ENCODE peak calls at places on chromosome 15, in eight cellular contexts. One of them, this sample, is unnamed.

GRCh38 chr15:53072077-53072476 is 281.9 kb upstream of the ONECUT1 start:
- DNase-seq in astrocyte of the spinal cord: peak; percentile 17
- DNase-seq in H9: peak; percentile 88
- DNase-seq in fibroblast of mammary gland: peak; percentile 51
- DNase-seq in cardiac fibroblast: peak; percentile 18
- DNase-seq in AG04449: no peak
- DNase-seq in left ventricle myocardium inferior: no peak
- DNase-seq in suprapubic skin: peak; percentile 62
- DNase-seq in this sample: peak; percentile 87

GRCh38 chr15:62486041-62486440 is 321.0 kb upstream of the C2CD4B start:
- DNase-seq in astrocyte of the spinal cord: no peak
- DNase-seq in H9: no peak
- DNase-seq in fibroblast of mammary gland: no peak
- DNase-seq in cardiac fibroblast: peak; percentile 46
- DNase-seq in AG04449: peak; percentile 46
- DNase-seq in left ventricle myocardium inferior: no peak
- DNase-seq in suprapubic skin: no peak
- DNase-seq in this sample: no peak

GRCh38 chr15:25087137-25087536 is 132.3 kb downstream of the SNRPN start:
- DNase-seq in astrocyte of the spinal cord: no peak
- DNase-seq in H9: peak; percentile 15
- DNase-seq in fibroblast of mammary gland: no peak
- DNase-seq in cardiac fibroblast: no peak
- DNase-seq in AG04449: no peak
- DNase-seq in left ventricle myocardium inferior: no peak
- DNase-seq in suprapubic skin: no peak
- DNase-seq in this sample: no peak

GRCh38 chr15:100787567-100787941 is 92.1 kb upstream of the ALDH1A3 start:
- DNase-seq in astrocyte of the spinal cord: no peak
- DNase-seq in H9: no peak
- DNase-seq in fibroblast of mammary gland: no peak
- DNase-seq in cardiac fibroblast: no peak
- DNase-seq in AG04449: no peak
- DNase-seq in left ventricle myocardium inferior: no peak
- DNase-seq in suprapubic skin: no peak
- DNase-seq in this sample: no peak

GRCh38 chr15:47516576-47517371 is 200.5 kb upstream of the SEMA6D start:
- DNase-seq in astrocyte of the spinal cord: peak; percentile 58
- DNase-seq in H9: no peak
- DNase-seq in fibroblast of mammary gland: peak; percentile 85
- DNase-seq in cardiac fibroblast: peak; percentile 28
- DNase-seq in AG04449: no peak
- DNase-seq in left ventricle myocardium inferior: no peak
- DNase-seq in suprapubic skin: no peak
- DNase-seq in this sample: no peak

GRCh38 chr15:93974804-93975481 is 256.4 kb upstream of the MCTP2 start:
- DNase-seq in astrocyte of the spinal cord: peak; percentile 53
- DNase-seq in H9: peak; percentile 41
- DNase-seq in fibroblast of mammary gland: peak; percentile 66
- DNase-seq in cardiac fibroblast: peak; percentile 17
- DNase-seq in AG04449: no peak
- DNase-seq in left ventricle myocardium inferior: no peak
- DNase-seq in suprapubic skin: no peak
- DNase-seq in this sample: peak; percentile 35

GRCh38 chr15:94232107-94232506 is 746 bp downstream of the MCTP2 start:
- DNase-seq in astrocyte of the spinal cord: no peak
- DNase-seq in H9: no peak
- DNase-seq in fibroblast of mammary gland: no peak
- DNase-seq in cardiac fibroblast: no peak
- DNase-seq in AG04449: no peak
- DNase-seq in left ventricle myocardium inferior: no peak
- DNase-seq in suprapubic skin: no peak
- DNase-seq in this sample: no peak

GRCh38 chr15:40388941-40389823 is 6.7 kb downstream of the KNSTRN start:
- DNase-seq in astrocyte of the spinal cord: no peak
- DNase-seq in H9: no peak
- DNase-seq in fibroblast of mammary gland: peak; percentile 20
- DNase-seq in cardiac fibroblast: peak; percentile 58
- DNase-seq in AG04449: no peak
- DNase-seq in left ventricle myocardium inferior: no peak
- DNase-seq in suprapubic skin: no peak
- DNase-seq in this sample: no peak

GRCh38 chr15:20106026-20106425 is 435.6 kb downstream of the GOLGA6L6 start:
- DNase-seq in astrocyte of the spinal cord: no peak
- DNase-seq in H9: peak; percentile 27
- DNase-seq in fibroblast of mammary gland: no peak
- DNase-seq in cardiac fibroblast: no peak
- DNase-seq in AG04449: no peak
- DNase-seq in left ventricle myocardium inferior: peak; percentile 22
- DNase-seq in suprapubic skin: peak; percentile 61
- DNase-seq in this sample: no peak

GRCh38 chr15:40754574-40754882 is 526 bp downstream of the RMDN3 start:
- DNase-seq in astrocyte of the spinal cord: no peak
- DNase-seq in H9: no peak
- DNase-seq in fibroblast of mammary gland: peak; percentile 14
- DNase-seq in cardiac fibroblast: no peak
- DNase-seq in AG04449: no peak
- DNase-seq in left ventricle myocardium inferior: no peak
- DNase-seq in suprapubic skin: peak; percentile 77
- DNase-seq in this sample: no peak

GRCh38 chr15:90606641-90607040 is 76.9 kb downstream of the CRTC3 start:
- DNase-seq in astrocyte of the spinal cord: no peak
- DNase-seq in H9: no peak
- DNase-seq in fibroblast of mammary gland: no peak
- DNase-seq in cardiac fibroblast: no peak
- DNase-seq in AG04449: no peak
- DNase-seq in left ventricle myocardium inferior: no peak
- DNase-seq in suprapubic skin: no peak
- DNase-seq in this sample: no peak

GRCh38 chr15:22979699-22980188 is 424 bp downstream of the CYFIP1 start:
- DNase-seq in astrocyte of the spinal cord: no peak
- DNase-seq in H9: no peak
- DNase-seq in fibroblast of mammary gland: peak; percentile 22
- DNase-seq in cardiac fibroblast: peak; percentile 39
- DNase-seq in AG04449: no peak
- DNase-seq in left ventricle myocardium inferior: no peak
- DNase-seq in suprapubic skin: peak; percentile 68
- DNase-seq in this sample: peak; percentile 33

GRCh38 chr15:56243774-56244236 is at the start of gene RFX7:
- DNase-seq in astrocyte of the spinal cord: peak; percentile 58
- DNase-seq in H9: peak; percentile 68
- DNase-seq in fibroblast of mammary gland: peak; percentile 65
- DNase-seq in cardiac fibroblast: peak; percentile 81
- DNase-seq in AG04449: no peak
- DNase-seq in left ventricle myocardium inferior: peak; percentile 77
- DNase-seq in suprapubic skin: peak; percentile 76
- DNase-seq in this sample: peak; percentile 91
- TF ChIP-seq CTCF in astrocyte of the spinal cord: no peak
- TF ChIP-seq CTCF in H9: no peak
- TF ChIP-seq CTCF in fibroblast of mammary gland: no peak
- TF ChIP-seq CTCF in cardiac fibroblast: no peak
- TF ChIP-seq CTCF in AG04449: no peak
- TF ChIP-seq CTCF in left ventricle myocardium inferior: peak; percentile 25
- TF ChIP-seq CTCF in suprapubic skin: no peak
- TF ChIP-seq CTCF in this sample: no peak

DNA sequence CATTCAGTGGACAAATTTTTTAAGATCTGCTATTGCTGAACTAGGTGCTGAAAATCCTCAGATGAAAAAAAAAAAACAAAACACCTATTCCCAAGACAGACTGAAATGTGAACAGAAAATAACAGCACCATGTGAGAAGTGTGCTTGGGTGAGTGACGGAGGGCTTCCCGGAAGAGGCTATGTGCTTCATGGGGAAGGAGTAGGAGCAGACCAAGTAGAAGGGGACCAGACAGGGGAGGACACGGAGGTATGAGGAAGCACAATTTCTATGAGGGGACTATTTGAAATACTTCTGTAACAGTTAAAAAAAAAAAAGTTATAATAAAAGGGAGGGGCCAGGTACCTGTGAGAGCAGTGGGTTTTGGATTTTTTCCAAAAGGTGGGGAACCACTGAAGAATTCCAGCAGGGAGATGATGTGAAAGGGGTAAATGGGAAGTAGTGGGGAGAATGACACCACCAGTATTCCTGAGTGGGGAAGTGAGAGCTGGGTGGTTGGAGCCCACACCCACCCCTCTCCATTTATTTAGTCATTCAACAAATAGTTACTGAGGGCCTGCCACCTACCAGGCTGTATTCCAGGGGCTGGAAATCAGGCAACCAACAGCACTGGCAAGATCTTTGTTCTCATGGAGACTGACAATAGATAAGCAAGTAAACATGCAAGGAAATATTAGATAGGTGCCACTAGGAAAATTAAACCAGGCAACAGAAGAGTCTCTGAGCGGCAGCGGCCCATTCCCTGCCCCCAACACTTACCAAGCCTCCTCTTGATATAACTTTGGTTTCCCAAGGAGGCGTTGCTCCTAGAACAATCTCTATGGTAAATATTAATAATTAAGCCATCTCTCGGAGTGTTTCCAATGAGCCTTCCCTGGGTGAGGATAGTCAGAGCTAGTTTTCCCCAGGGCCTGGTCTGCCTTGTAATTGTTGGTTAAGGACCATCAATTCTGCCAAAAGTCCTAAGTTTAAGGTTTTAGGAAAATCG is 3.8 kb upstream of the USP3 start:
- DNase-seq in astrocyte of the spinal cord: no peak
- DNase-seq in H9: no peak
- DNase-seq in fibroblast of mammary gland: no peak
- DNase-seq in cardiac fibroblast: no peak
- DNase-seq in AG04449: no peak
- DNase-seq in left ventricle myocardium inferior: no peak
- DNase-seq in suprapubic skin: no peak
- DNase-seq in this sample: no peak
- TF ChIP-seq CTCF in astrocyte of the spinal cord: no peak
- TF ChIP-seq CTCF in H9: no peak
- TF ChIP-seq CTCF in fibroblast of mammary gland: no peak
- TF ChIP-seq CTCF in cardiac fibroblast: no peak
- TF ChIP-seq CTCF in AG04449: no peak
- TF ChIP-seq CTCF in left ventricle myocardium inferior: no peak
- TF ChIP-seq CTCF in suprapubic skin: no peak
- TF ChIP-seq CTCF in this sample: no peak

DNA sequence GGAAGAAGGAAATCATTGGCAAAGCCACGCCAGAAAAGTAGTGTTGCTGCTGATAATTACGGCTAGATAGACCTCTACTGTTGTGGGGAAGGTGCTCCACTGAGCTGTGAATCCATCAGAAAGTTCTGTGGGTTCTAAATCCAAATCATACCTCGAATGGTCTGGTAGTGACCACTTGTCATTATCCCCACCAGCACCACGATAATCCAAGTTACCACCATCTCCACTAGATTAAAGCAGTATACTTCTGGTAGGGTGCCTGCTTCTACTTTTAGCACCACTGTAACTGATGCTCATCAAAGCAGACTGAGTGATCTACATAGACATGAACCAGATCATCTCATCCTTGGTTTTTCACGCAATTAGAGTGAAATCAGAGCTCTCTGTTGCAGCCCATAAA is 185.5 kb downstream of the FMN1 start:
- DNase-seq in astrocyte of the spinal cord: no peak
- DNase-seq in H9: no peak
- DNase-seq in fibroblast of mammary gland: no peak
- DNase-seq in cardiac fibroblast: no peak
- DNase-seq in AG04449: no peak
- DNase-seq in left ventricle myocardium inferior: no peak
- DNase-seq in suprapubic skin: no peak
- DNase-seq in this sample: no peak
- TF ChIP-seq CTCF in astrocyte of the spinal cord: no peak
- TF ChIP-seq CTCF in H9: no peak
- TF ChIP-seq CTCF in fibroblast of mammary gland: no peak
- TF ChIP-seq CTCF in cardiac fibroblast: no peak
- TF ChIP-seq CTCF in AG04449: no peak
- TF ChIP-seq CTCF in left ventricle myocardium inferior: no peak
- TF ChIP-seq CTCF in suprapubic skin: no peak
- TF ChIP-seq CTCF in this sample: no peak

GRCh38 chr15:91706366-91707032 is 147.0 kb upstream of the SLCO3A1 start:
- DNase-seq in astrocyte of the spinal cord: peak; percentile 67
- DNase-seq in H9: peak; percentile 90
- DNase-seq in fibroblast of mammary gland: peak; percentile 76
- DNase-seq in cardiac fibroblast: peak; percentile 73
- DNase-seq in AG04449: no peak
- DNase-seq in left ventricle myocardium inferior: peak; percentile 63
- DNase-seq in suprapubic skin: peak; percentile 89
- DNase-seq in this sample: peak; percentile 82
- TF ChIP-seq CTCF in astrocyte of the spinal cord: peak; percentile 94
- TF ChIP-seq CTCF in H9: peak; percentile 98
- TF ChIP-seq CTCF in fibroblast of mammary gland: peak; percentile 96
- TF ChIP-seq CTCF in cardiac fibroblast: peak; percentile 95
- TF ChIP-seq CTCF in AG04449: peak; percentile 84
- TF ChIP-seq CTCF in left ventricle myocardium inferior: peak; percentile 94
- TF ChIP-seq CTCF in suprapubic skin: peak; percentile 86
- TF ChIP-seq CTCF in this sample: peak; percentile 89

GRCh38 chr15:74443100-74443909 is 9.5 kb upstream of the SEMA7A start:
- DNase-seq in astrocyte of the spinal cord: peak; percentile 41
- DNase-seq in H9: no peak
- DNase-seq in fibroblast of mammary gland: no peak
- DNase-seq in cardiac fibroblast: peak; percentile 60
- DNase-seq in AG04449: no peak
- DNase-seq in left ventricle myocardium inferior: no peak
- DNase-seq in suprapubic skin: peak; percentile 40
- DNase-seq in this sample: no peak

GRCh38 chr15:74438696-74439316 is 5.0 kb upstream of the SEMA7A start:
- DNase-seq in astrocyte of the spinal cord: peak; percentile 78
- DNase-seq in H9: peak; percentile 80
- DNase-seq in fibroblast of mammary gland: peak; percentile 79
- DNase-seq in cardiac fibroblast: peak; percentile 82
- DNase-seq in AG04449: no peak
- DNase-seq in left ventricle myocardium inferior: peak; percentile 68
- DNase-seq in suprapubic skin: no peak
- DNase-seq in this sample: peak; percentile 78

GRCh38 chr15:74442063-74442462 is 8.3 kb upstream of the SEMA7A start:
- DNase-seq in astrocyte of the spinal cord: no peak
- DNase-seq in H9: no peak
- DNase-seq in fibroblast of mammary gland: no peak
- DNase-seq in cardiac fibroblast: no peak
- DNase-seq in AG04449: no peak
- DNase-seq in left ventricle myocardium inferior: no peak
- DNase-seq in suprapubic skin: peak; percentile 29
- DNase-seq in this sample: no peak

GRCh38 chr15:74442604-74443003 is 8.8 kb upstream of the SEMA7A start:
- DNase-seq in astrocyte of the spinal cord: no peak
- DNase-seq in H9: no peak
- DNase-seq in fibroblast of mammary gland: no peak
- DNase-seq in cardiac fibroblast: no peak
- DNase-seq in AG04449: no peak
- DNase-seq in left ventricle myocardium inferior: no peak
- DNase-seq in suprapubic skin: peak; percentile 48
- DNase-seq in this sample: no peak

DNA sequence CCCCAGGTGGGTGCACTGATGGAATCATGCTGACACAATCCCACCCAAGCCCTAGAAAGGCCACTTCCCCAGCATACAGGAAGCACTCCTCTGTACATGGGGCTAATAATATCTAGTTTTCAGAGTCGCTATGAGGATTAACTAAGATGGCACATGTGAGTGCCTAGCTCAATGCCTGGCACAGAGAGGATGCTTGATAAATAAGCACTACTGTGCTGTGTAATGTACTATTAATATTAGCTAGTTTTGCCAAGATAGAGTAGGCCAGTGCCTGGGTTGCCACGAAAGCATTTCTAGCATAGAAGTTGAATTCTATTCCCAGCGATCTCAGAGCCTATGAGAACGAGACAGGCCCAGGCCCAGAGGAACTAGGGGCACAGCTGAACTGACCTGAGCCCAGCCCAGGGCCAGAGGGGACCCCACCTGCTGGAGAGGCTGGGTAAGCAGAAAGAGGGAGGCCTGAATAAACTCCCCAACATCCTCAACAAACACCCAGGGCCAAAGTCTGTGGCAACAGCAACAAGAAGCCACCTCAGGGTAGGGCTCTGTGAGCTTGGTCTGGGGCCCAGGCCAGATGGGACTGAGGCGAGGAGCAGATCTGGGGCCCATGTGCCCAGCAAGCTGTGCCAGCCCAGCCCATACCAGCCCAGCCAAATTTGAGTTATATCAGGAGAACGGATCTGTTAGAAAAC is 7.6 kb upstream of the SEMA7A start:
- DNase-seq in astrocyte of the spinal cord: no peak
- DNase-seq in H9: no peak
- DNase-seq in fibroblast of mammary gland: no peak
- DNase-seq in cardiac fibroblast: no peak
- DNase-seq in AG04449: no peak
- DNase-seq in left ventricle myocardium inferior: no peak
- DNase-seq in suprapubic skin: peak; percentile 48
- DNase-seq in this sample: no peak
- TF ChIP-seq CTCF in astrocyte of the spinal cord: no peak
- TF ChIP-seq CTCF in H9: peak; percentile 15
- TF ChIP-seq CTCF in fibroblast of mammary gland: no peak
- TF ChIP-seq CTCF in cardiac fibroblast: no peak
- TF ChIP-seq CTCF in AG04449: no peak
- TF ChIP-seq CTCF in left ventricle myocardium inferior: no peak
- TF ChIP-seq CTCF in suprapubic skin: no peak
- TF ChIP-seq CTCF in this sample: no peak